ENCODE peak calls at places on chromosomes 13 and 19, in four cellular contexts. Z, N, T and P are unnamed samples.

GRCh38 chr13:41216160-41216559 is 21.8 kb upstream of the KBTBD7 start:
- DNase-seq in Z (no peak), N (no peak), T (peak), P (no peak)

GRCh38 chr13:45807520-45808099 is 43.9 kb downstream of the SIAH3 start:
- DNase-seq in Z (no peak), N (peak), T (peak), P (no peak)

GRCh38 chr13:109785141-109785891 is 1.1 kb downstream of the IRS2 start:
- DNase-seq in Z (no peak), N (no peak), T (peak), P (peak)

GRCh38 chr19:4379383-4380253 is 20.7 kb downstream of the SH3GL1 start:
- DNase-seq in Z (no peak), N (peak), T (peak), P (no peak)

GRCh38 chr19:12159773-12160414 is 3.0 kb upstream of the ZNF136 start:
- DNase-seq in Z (peak), N (no peak), T (no peak), P (no peak)

GRCh38 chr19:5681446-5682292 is 842 bp downstream of the HSD11B1L start:
- DNase-seq in Z (no peak), N (no peak), T (no peak), P (no peak)

GRCh38 chr13:79273045-79273444 is 133.0 kb downstream of the RBM26 start:
- DNase-seq in Z (no peak), N (no peak), T (no peak), P (no peak)

GRCh38 chr13:52703482-52703881 is 36.1 kb downstream of the CNMD start:
- DNase-seq in Z (no peak), N (no peak), T (no peak), P (no peak)

GRCh38 chr19:57664269-57665127 is 4.2 kb upstream of the ZSCAN4 start:
- DNase-seq in Z (no peak), N (no peak), T (peak), P (peak)

GRCh38 chr13:50361282-50361681 is 346.0 kb downstream of the KCNRG start:
- DNase-seq in Z (no peak), N (no peak), T (no peak), P (no peak)

GRCh38 chr13:91398413-91399188 is at the start of gene GPC5:
- DNase-seq in Z (no peak), N (no peak), T (peak), P (peak)

GRCh38 chr13:107299717-107300116 is 731.8 kb upstream of the ARGLU1 start:
- DNase-seq in Z (no peak), N (no peak), T (no peak), P (no peak)

GRCh38 chr13:50629497-50629896 is 214.0 kb downstream of the DLEU7 start:
- DNase-seq in Z (no peak), N (no peak), T (peak), P (no peak)

GRCh38 chr19:2429917-2430570 is 2.7 kb upstream of the TIMM13 start:
- DNase-seq in Z (no peak), N (no peak), T (no peak), P (no peak)

GRCh38 chr19:55300821-55301458 is 17.1 kb downstream of the BRSK1 start:
- DNase-seq in Z (no peak), N (no peak), T (no peak), P (no peak)

GRCh38 chr13:44044544-44045178 is 165.0 kb downstream of the LACC1 start:
- DNase-seq in Z (no peak), N (no peak), T (peak), P (no peak)

GRCh38 chr19:13082192-13083007 is 20.3 kb downstream of the LYL1 start:
- DNase-seq in Z (no peak), N (no peak), T (peak), P (no peak)

GRCh38 chr13:43432948-43433347 is 353.8 kb downstream of the ENOX1 start:
- DNase-seq in Z (no peak), N (no peak), T (no peak), P (no peak)

GRCh38 chr13:78659450-78660110 is 625 bp upstream of the OBI1 start:
- DNase-seq in Z (no peak), N (no peak), T (no peak), P (no peak)

GRCh38 chr13:114043421-114044053 is 69.7 kb upstream of the C13orf46 start:
- DNase-seq in Z (no peak), N (no peak), T (peak), P (no peak)

GRCh38 chr19:511101-511841 is 4.0 kb downstream of the TPGS1 start:
- DNase-seq in Z (peak), N (no peak), T (peak), P (peak)

GRCh38 chr19:45178262-45179062 is at the start of gene BLOC1S3:
- DNase-seq in Z (peak), N (peak), T (peak), P (peak)
- TF ChIP-seq CTCF in Z (peak), N (peak), T (peak), P (peak)

GRCh38 chr19:44810555-44811447 is 1.9 kb downstream of the BCAM start:
- DNase-seq in Z (no peak), N (no peak), T (no peak), P (no peak)
- H3K4me3 ChIP-seq in Z (no peak), N (no peak), T (no peak), P (no peak)

DNA sequence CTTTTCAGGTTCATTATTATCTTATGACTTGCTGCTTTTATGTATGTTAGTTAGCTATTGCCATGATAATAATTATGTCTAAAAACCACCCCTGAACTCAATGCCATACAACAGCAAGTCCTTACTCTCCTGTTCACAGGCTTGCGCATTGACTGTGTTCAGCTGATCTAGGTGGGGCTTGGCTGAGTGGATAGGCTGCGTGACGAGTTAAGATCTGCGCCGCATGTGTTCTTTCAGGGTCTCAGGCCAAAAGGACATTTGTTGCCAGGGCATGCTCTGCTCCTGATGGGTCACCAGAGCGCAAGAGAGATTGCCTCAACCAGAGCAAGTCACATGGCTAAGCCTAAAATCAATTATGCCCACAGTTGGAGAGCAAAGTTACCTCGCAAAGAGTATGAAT is 859 bp downstream of the ZNF568 start:
- DNase-seq in Z (peak), N (no peak), T (peak), P (no peak)
- H3K9ac ChIP-seq in Z (peak), N (no peak), T (peak), P (peak)

GRCh38 chr13:72754111-72754510 is 26.4 kb downstream of the BORA start:
- DNase-seq in Z (no peak), N (no peak), T (no peak), P (no peak)
- TF ChIP-seq CTCF in Z (no peak), N (no peak), T (no peak), P (no peak)

DNA sequence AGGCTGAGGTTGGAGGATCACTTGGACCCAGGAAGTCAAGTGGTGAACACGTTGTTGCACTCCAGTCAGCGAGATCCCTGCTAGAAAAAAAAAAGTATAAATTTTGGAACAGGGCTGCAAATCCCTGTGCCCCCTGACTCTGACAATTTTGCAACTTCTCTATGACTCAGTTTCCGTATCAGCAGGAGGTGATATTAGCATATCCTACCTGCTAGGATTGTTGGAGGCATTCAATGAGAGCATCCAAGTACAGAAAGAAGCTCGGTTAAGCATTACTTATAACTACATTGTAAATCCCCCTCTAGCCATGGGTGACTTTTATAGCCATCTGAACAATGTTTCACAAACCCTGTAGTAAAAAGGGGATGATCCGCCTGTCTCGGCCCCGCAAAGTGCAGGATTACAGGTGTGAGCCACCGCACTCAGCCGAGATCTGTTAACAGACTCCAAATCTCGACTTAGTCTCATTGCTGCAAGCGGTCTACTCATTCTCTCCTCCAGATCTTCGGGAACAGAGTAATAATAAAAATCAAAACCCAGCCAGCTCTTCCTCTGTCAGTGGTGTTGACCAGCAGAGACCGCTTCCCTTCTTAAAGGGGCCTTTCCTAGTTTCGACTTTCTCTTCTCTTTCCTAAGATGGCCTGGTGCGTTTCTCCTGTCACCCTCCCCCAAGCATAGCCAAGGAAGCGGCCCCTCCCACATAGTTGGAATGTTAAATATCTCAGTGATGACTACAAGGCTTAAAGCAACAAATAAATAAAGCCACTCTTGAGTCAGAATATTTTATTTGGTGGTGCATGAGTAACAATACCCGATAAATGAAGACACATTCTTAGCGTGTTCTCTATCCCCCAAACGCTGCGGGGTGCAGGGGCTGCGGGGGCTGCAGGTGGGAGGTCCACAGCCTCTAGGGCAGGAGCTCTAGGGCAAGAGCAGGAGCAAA is 10.3 kb upstream of the BICRA start:
- DNase-seq in Z (no peak), N (no peak), T (peak), P (peak)
- H3K4me3 ChIP-seq in Z (no peak), N (peak), T (peak), P (peak)

GRCh38 chr13:26436914-26437313 is 120.6 kb upstream of the WASF3 start:
- DNase-seq in Z (no peak), N (no peak), T (no peak), P (no peak)
- H3K9ac ChIP-seq in Z (no peak), N (no peak), T (no peak), P (no peak)